ENCODE peak calls at places on chromosomes 6 and 20, in four cellular contexts. One of them, this sample, is unnamed.
A peak's percentile ranks its signal among the peaks of the same experiment; 100 is the strongest.

GRCh38 chr6:34059914-34060313 is 86.0 kb downstream of the GRM4 start:
- ATAC-seq in upper lobe of right lung: no peak
- ATAC-seq in left lung: no peak
- ATAC-seq in sciatic nerve: no peak
- ATAC-seq in this sample: no peak

GRCh38 chr20:17657898-17658647 is 24.0 kb downstream of the RRBP1 start:
- ATAC-seq in upper lobe of right lung: no peak
- ATAC-seq in left lung: no peak
- ATAC-seq in sciatic nerve: no peak
- ATAC-seq in this sample: no peak

GRCh38 chr6:125904871-125905270 is 51.7 kb upstream of the HINT3 start:
- ATAC-seq in upper lobe of right lung: peak; percentile 86
- ATAC-seq in sciatic nerve: peak; percentile 23
- ATAC-seq in left lung: peak; percentile 86
- ATAC-seq in this sample: no peak

GRCh38 chr6:144776031-144776819 is 491.1 kb downstream of the UTRN start:
- ATAC-seq in left lung: no peak
- ATAC-seq in sciatic nerve: no peak
- ATAC-seq in upper lobe of right lung: no peak
- ATAC-seq in this sample: no peak

GRCh38 chr6:134830945-134831344 is 119.0 kb downstream of the ALDH8A1 start:
- ATAC-seq in upper lobe of right lung: no peak
- ATAC-seq in left lung: no peak
- ATAC-seq in sciatic nerve: no peak
- ATAC-seq in this sample: no peak

GRCh38 chr6:109342564-109342963 is 39.7 kb downstream of the CD164 start:
- ATAC-seq in sciatic nerve: no peak
- ATAC-seq in left lung: no peak
- ATAC-seq in upper lobe of right lung: no peak
- ATAC-seq in this sample: no peak

GRCh38 chr20:49259799-49260198 is 18.1 kb downstream of the ZNFX1 start:
- ATAC-seq in sciatic nerve: no peak
- ATAC-seq in left lung: no peak
- ATAC-seq in upper lobe of right lung: no peak
- ATAC-seq in this sample: no peak

GRCh38 chr20:12171927-12172581 is 254.4 kb downstream of the BTBD3 start:
- ATAC-seq in sciatic nerve: peak; percentile 80
- ATAC-seq in upper lobe of right lung: no peak
- ATAC-seq in left lung: peak; percentile 43
- ATAC-seq in this sample: no peak

GRCh38 chr6:26016326-26017275 is 54.0 kb downstream of the TRIM38 start:
- ATAC-seq in left lung: no peak
- ATAC-seq in sciatic nerve: no peak
- ATAC-seq in upper lobe of right lung: no peak
- ATAC-seq in this sample: no peak

GRCh38 chr6:161434921-161435411 is 161.1 kb upstream of the AGPAT4 start:
- ATAC-seq in left lung: peak; percentile 64
- ATAC-seq in sciatic nerve: peak; percentile 77
- ATAC-seq in upper lobe of right lung: peak; percentile 37
- ATAC-seq in this sample: peak; percentile 80

GRCh38 chr6:35448191-35448590 is 3.9 kb upstream of the FANCE start:
- ATAC-seq in left lung: no peak
- ATAC-seq in sciatic nerve: no peak
- ATAC-seq in upper lobe of right lung: no peak
- ATAC-seq in this sample: no peak

This sample was measured in gastroesophageal sphincter.